ENCODE peak calls at places on chromosomes 4 and X, in five cellular contexts. One of them, this sample, is unnamed.

GRCh38 chr4:41573458-41574129 is 35.6 kb downstream of the LIMCH1 start:
- DNase-seq in mesenchymal stem cell: peak; percentile 49
- DNase-seq in H1: no peak
- DNase-seq in neuronal stem cell: no peak
- DNase-seq in trophoblast cell: no peak
- DNase-seq in this sample: no peak

GRCh38 chr4:10079951-10080873 is 36.4 kb downstream of the WDR1 start:
- DNase-seq in mesenchymal stem cell: no peak
- DNase-seq in H1: no peak
- DNase-seq in neuronal stem cell: no peak
- DNase-seq in trophoblast cell: no peak
- DNase-seq in this sample: no peak

GRCh38 chrX:101668143-101668542 is 8.5 kb upstream of the ARMCX2 start:
- DNase-seq in mesenchymal stem cell: no peak
- DNase-seq in H1: no peak
- DNase-seq in neuronal stem cell: no peak
- DNase-seq in trophoblast cell: no peak
- DNase-seq in this sample: no peak

GRCh38 chrX:17078031-17078730 is 131.7 kb downstream of the REPS2 start:
- DNase-seq in mesenchymal stem cell: no peak
- DNase-seq in H1: no peak
- DNase-seq in neuronal stem cell: no peak
- DNase-seq in trophoblast cell: no peak
- DNase-seq in this sample: no peak

GRCh38 chr4:88333741-88334405 is 44.8 kb upstream of the HERC6 start:
- DNase-seq in mesenchymal stem cell: peak; percentile 29
- DNase-seq in H1: no peak
- DNase-seq in neuronal stem cell: no peak
- DNase-seq in trophoblast cell: no peak
- DNase-seq in this sample: no peak

GRCh38 chr4:26148925-26149324 is 171.9 kb upstream of the RBPJ start:
- DNase-seq in mesenchymal stem cell: no peak
- DNase-seq in H1: no peak
- DNase-seq in neuronal stem cell: no peak
- DNase-seq in trophoblast cell: no peak
- DNase-seq in this sample: no peak

GRCh38 chr4:69707807-69708206 is 52.6 kb downstream of the SULT1B1 start:
- DNase-seq in mesenchymal stem cell: no peak
- DNase-seq in H1: no peak
- DNase-seq in neuronal stem cell: no peak
- DNase-seq in trophoblast cell: peak; percentile 73
- DNase-seq in this sample: no peak

GRCh38 chrX:1075741-1076140 is 136.7 kb downstream of the CRLF2 start:
- DNase-seq in mesenchymal stem cell: no peak
- DNase-seq in H1: no peak
- DNase-seq in neuronal stem cell: no peak
- DNase-seq in trophoblast cell: no peak
- DNase-seq in this sample: no peak

GRCh38 chr4:184168406-184169019 is 49.2 kb downstream of the ENPP6 start:
- DNase-seq in mesenchymal stem cell: peak; percentile 59
- DNase-seq in H1: peak; percentile 77
- DNase-seq in neuronal stem cell: peak; percentile 64
- DNase-seq in trophoblast cell: peak; percentile 85
- DNase-seq in this sample: peak; percentile 90

GRCh38 chrX:67384403-67384802 is 159.4 kb upstream of the AR start:
- DNase-seq in mesenchymal stem cell: no peak
- DNase-seq in H1: no peak
- DNase-seq in neuronal stem cell: no peak
- DNase-seq in trophoblast cell: no peak
- DNase-seq in this sample: no peak

GRCh38 chrX:25544641-25545040 is 528.9 kb upstream of the ARX start:
- DNase-seq in mesenchymal stem cell: no peak
- DNase-seq in H1: no peak
- DNase-seq in neuronal stem cell: no peak
- DNase-seq in trophoblast cell: no peak
- DNase-seq in this sample: no peak

GRCh38 chr4:80069837-80070788 is 2.9 kb downstream of the ANTXR2 start:
- DNase-seq in mesenchymal stem cell: peak; percentile 58
- DNase-seq in H1: no peak
- DNase-seq in neuronal stem cell: no peak
- DNase-seq in trophoblast cell: no peak
- DNase-seq in this sample: no peak

GRCh38 chr4:25884040-25884788 is 21.4 kb upstream of the SEL1L3 start:
- DNase-seq in mesenchymal stem cell: peak; percentile 84
- DNase-seq in H1: no peak
- DNase-seq in neuronal stem cell: no peak
- DNase-seq in trophoblast cell: no peak
- DNase-seq in this sample: no peak

GRCh38 chr4:158775091-158775651 is 6.3 kb downstream of the FNIP2 start:
- DNase-seq in mesenchymal stem cell: peak; percentile 77
- DNase-seq in H1: no peak
- DNase-seq in neuronal stem cell: no peak
- DNase-seq in trophoblast cell: no peak
- DNase-seq in this sample: no peak
- H4K91ac ChIP-seq in mesenchymal stem cell: no peak overlapping the region
- H4K91ac ChIP-seq in H1: no peak overlapping the region
- H4K91ac ChIP-seq in neuronal stem cell: no peak overlapping the region
- H4K91ac ChIP-seq in trophoblast cell: no peak overlapping the region
- H4K91ac ChIP-seq in this sample: no peak overlapping the region

GRCh38 chr4:152525878-152526277 is 10.0 kb downstream of the FBXW7 start:
- DNase-seq in mesenchymal stem cell: no peak
- DNase-seq in H1: no peak
- DNase-seq in neuronal stem cell: no peak
- DNase-seq in trophoblast cell: no peak
- DNase-seq in this sample: no peak

GRCh38 chr4:152530600-152530999 is 5.3 kb downstream of the FBXW7 start:
- DNase-seq in mesenchymal stem cell: no peak
- DNase-seq in H1: no peak
- DNase-seq in neuronal stem cell: no peak
- DNase-seq in trophoblast cell: no peak
- DNase-seq in this sample: no peak

GRCh38 chr4:152529880-152530279 is 6.0 kb downstream of the FBXW7 start:
- DNase-seq in mesenchymal stem cell: no peak
- DNase-seq in H1: no peak
- DNase-seq in neuronal stem cell: no peak
- DNase-seq in trophoblast cell: no peak
- DNase-seq in this sample: no peak

GRCh38 chr4:152531479-152531878 is 4.4 kb downstream of the FBXW7 start:
- DNase-seq in mesenchymal stem cell: no peak
- DNase-seq in H1: no peak
- DNase-seq in neuronal stem cell: no peak
- DNase-seq in trophoblast cell: no peak
- DNase-seq in this sample: no peak

DNA sequence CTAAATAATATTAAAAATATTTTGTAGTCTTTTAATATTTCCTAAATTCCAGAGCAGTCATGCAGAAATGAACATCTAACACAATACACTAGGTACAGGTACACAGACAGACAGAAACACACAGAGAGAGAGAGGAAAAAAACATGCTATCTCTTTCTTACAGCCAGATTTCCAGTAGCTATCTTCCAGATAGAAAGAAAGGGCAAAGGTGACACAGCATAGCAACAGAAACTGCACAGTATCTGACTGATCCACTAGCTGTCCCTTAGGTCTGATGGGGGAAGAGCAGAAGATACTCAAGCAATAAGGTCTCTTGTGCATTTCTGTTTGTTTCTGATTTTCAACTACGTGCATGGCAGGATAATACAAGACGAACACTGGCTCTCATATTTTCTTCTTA is 7.8 kb downstream of the FBXW7 start:
- DNase-seq in mesenchymal stem cell: peak; percentile 30
- DNase-seq in H1: no peak
- DNase-seq in neuronal stem cell: no peak
- DNase-seq in trophoblast cell: no peak
- DNase-seq in this sample: no peak
- H2BK12ac ChIP-seq in mesenchymal stem cell: no peak overlapping the region
- H2BK12ac ChIP-seq in H1: no peak overlapping the region
- H2BK12ac ChIP-seq in neuronal stem cell: no peak overlapping the region
- H2BK12ac ChIP-seq in trophoblast cell: no peak overlapping the region
- H2BK12ac ChIP-seq in this sample: no peak overlapping the region

GRCh38 chr4:108199881-108200280 is 31.1 kb upstream of the LEF1 start:
- DNase-seq in mesenchymal stem cell: no peak
- DNase-seq in H1: no peak
- DNase-seq in neuronal stem cell: no peak
- DNase-seq in trophoblast cell: no peak
- DNase-seq in this sample: no peak

GRCh38 chr4:108191269-108191914 is 22.7 kb upstream of the LEF1 start:
- DNase-seq in mesenchymal stem cell: no peak
- DNase-seq in H1: no peak
- DNase-seq in neuronal stem cell: no peak
- DNase-seq in trophoblast cell: no peak
- DNase-seq in this sample: no peak

GRCh38 chr4:108192056-108192455 is 23.3 kb upstream of the LEF1 start:
- DNase-seq in mesenchymal stem cell: no peak
- DNase-seq in H1: no peak
- DNase-seq in neuronal stem cell: no peak
- DNase-seq in trophoblast cell: peak; percentile 58
- DNase-seq in this sample: no peak

GRCh38 chr4:108188770-108189169 is 20.0 kb upstream of the LEF1 start:
- DNase-seq in mesenchymal stem cell: no peak
- DNase-seq in H1: no peak
- DNase-seq in neuronal stem cell: no peak
- DNase-seq in trophoblast cell: no peak
- DNase-seq in this sample: no peak

DNA sequence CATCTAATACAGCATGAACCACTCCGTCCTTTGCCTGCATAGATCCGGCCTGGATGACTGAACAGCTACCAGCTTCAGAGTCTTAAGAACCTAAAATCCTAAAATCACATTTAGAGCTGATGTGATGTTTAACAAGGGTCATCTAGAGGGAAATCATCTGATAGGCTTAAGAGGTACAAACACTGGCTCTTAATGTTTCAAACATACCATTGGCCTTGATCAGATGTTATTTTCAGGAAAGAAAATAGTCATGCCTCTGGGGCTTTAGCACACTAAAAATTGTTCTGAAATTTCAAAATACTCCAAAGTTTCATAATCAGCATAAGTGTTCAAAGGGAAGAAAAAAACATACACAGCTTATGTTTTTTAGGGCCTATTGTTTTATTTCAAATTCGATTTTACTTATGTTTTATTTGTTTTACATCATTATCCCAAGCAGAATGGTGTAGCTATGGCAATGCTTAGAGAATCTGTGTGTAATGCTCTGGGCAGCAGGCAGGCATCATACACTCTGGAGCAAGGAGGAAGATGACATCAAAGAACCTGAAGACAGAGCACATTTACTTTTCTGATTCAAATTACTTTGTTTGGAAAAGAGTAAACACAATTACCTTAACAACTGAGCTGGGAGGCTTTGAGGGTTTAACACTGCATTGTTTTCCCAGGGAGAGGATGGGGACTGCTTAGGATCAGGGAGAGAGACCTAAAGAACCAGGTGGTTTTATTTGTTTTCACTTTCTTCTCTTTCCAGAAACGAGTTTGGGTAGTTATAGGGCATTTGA is 25.4 kb upstream of the LEF1 start:
- DNase-seq in mesenchymal stem cell: peak; percentile 20
- DNase-seq in H1: peak; percentile 36
- DNase-seq in neuronal stem cell: no peak
- DNase-seq in trophoblast cell: peak; percentile 45
- DNase-seq in this sample: peak; percentile 41
- H4K91ac ChIP-seq in mesenchymal stem cell: no peak overlapping the region
- H4K91ac ChIP-seq in H1: no peak overlapping the region
- H4K91ac ChIP-seq in neuronal stem cell: no peak overlapping the region
- H4K91ac ChIP-seq in trophoblast cell: no peak overlapping the region
- H4K91ac ChIP-seq in this sample: no peak overlapping the region

GRCh38 chr4:123649644-123650356 is 253.2 kb downstream of the SPRY1 start:
- DNase-seq in mesenchymal stem cell: peak; percentile 96
- DNase-seq in H1: peak; percentile 5
- DNase-seq in neuronal stem cell: no peak
- DNase-seq in trophoblast cell: peak; percentile 81
- DNase-seq in this sample: peak; percentile 46
- H2BK12ac ChIP-seq in mesenchymal stem cell: no peak overlapping the region
- H2BK12ac ChIP-seq in H1: no peak overlapping the region
- H2BK12ac ChIP-seq in neuronal stem cell: no peak overlapping the region
- H2BK12ac ChIP-seq in trophoblast cell: no peak overlapping the region
- H2BK12ac ChIP-seq in this sample: no peak overlapping the region

GRCh38 chr4:158722291-158722916 is 792 bp downstream of the PPID start:
- DNase-seq in mesenchymal stem cell: peak; percentile 55
- DNase-seq in H1: no peak
- DNase-seq in neuronal stem cell: peak; percentile 23
- DNase-seq in trophoblast cell: peak; percentile 19
- DNase-seq in this sample: peak; percentile 26

GRCh38 chr4:158724647-158725046 is 1.5 kb upstream of the PPID start:
- DNase-seq in mesenchymal stem cell: no peak
- DNase-seq in H1: no peak
- DNase-seq in neuronal stem cell: no peak
- DNase-seq in trophoblast cell: no peak
- DNase-seq in this sample: no peak

GRCh38 chr4:158721680-158722079 is 1.5 kb downstream of the PPID start:
- DNase-seq in mesenchymal stem cell: no peak
- DNase-seq in H1: no peak
- DNase-seq in neuronal stem cell: no peak
- DNase-seq in trophoblast cell: no peak
- DNase-seq in this sample: no peak

GRCh38 chr4:158728256-158728655 is 5.1 kb upstream of the PPID start:
- DNase-seq in mesenchymal stem cell: no peak
- DNase-seq in H1: no peak
- DNase-seq in neuronal stem cell: no peak
- DNase-seq in trophoblast cell: no peak
- DNase-seq in this sample: no peak

DNA sequence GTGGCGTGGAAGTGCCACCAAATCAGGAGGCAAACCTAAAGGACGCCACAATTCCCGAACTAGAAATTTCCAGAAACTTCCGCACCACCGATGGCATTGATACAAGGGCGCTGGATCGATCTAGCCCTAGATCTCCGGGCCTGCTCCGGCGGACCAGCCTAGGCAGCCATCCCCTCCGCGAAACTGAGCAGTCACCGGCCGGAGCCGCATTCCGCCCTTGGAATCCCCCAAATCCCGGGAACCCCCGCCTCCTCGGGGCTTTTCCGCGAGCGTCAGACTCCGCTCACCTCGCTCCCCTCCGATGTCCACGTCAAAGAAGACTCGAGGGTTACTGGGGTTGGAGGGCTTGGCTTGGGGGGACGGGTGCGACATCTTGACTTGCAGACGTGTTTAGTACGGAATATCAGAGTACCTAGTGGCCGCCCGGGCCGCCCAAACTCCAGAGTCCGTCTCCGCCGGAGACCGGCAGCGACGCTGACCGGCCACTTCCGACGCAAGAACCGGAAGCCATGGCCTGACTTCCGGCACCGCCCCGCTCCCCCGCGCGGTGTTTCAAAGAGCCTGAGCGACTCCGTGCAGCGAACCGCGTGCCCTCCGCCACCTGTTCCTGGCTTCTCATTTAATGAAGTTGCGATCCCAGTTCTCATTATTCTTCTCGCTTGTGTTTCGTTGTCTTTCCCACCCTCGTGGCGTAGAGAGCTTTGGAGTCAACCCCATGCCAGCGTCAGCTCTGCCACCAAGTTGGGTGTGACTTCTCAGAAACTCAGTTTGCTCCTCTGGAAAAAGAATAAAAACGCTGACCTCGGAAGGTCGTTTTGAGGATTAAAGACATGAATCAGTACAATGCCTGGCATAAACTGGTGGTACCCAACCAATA is at the start of gene PPID:
- DNase-seq in mesenchymal stem cell: peak; percentile 82
- DNase-seq in H1: peak; percentile 54
- DNase-seq in neuronal stem cell: peak; percentile 73
- DNase-seq in trophoblast cell: peak; percentile 89
- DNase-seq in this sample: peak; percentile 85
- H4K91ac ChIP-seq in mesenchymal stem cell: peak within 1 kb of the TSS; percentile 74
- H4K91ac ChIP-seq in H1: peak within 1 kb of the TSS; percentile 29
- H4K91ac ChIP-seq in neuronal stem cell: no peak within 1 kb of the TSS
- H4K91ac ChIP-seq in trophoblast cell: peak within 1 kb of the TSS; percentile 93
- H4K91ac ChIP-seq in this sample: no peak within 1 kb of the TSS